ENCODE peak calls at places on chromosomes 4 and X, in four cellular contexts. W is sigmoid colon, S is GM23338, Q is tibial nerve. P is an unnamed sample. For H3K27me3, the result is how much of the 10 kb centered on the place peaks cover.

GRCh38 chr4:47525154-47525819 is 40.2 kb downstream of the ATP10D start:
- DNase-seq in W (peak), S (no peak), Q (no peak), P (no peak)

GRCh38 chr4:123896446-123897071 is 500.0 kb downstream of the SPRY1 start:
- DNase-seq in W (no peak), S (no peak), Q (no peak), P (no peak)

GRCh38 chrX:21974011-21974385 is 33.5 kb downstream of the SMS start:
- DNase-seq in W (no peak), S (no peak), Q (no peak), P (no peak)

GRCh38 chr4:155066871-155067270 is 141.6 kb upstream of the NPY2R start:
- DNase-seq in W (no peak), S (no peak), Q (no peak), P (no peak)

GRCh38 chr4:107258359-107258758 is 222.2 kb upstream of the DKK2 start:
- DNase-seq in W (no peak), S (no peak), Q (no peak), P (no peak)

GRCh38 chr4:138204507-138204906 is 37.6 kb downstream of the SLC7A11 start:
- DNase-seq in W (no peak), S (no peak), Q (no peak), P (no peak)

GRCh38 chrX:11267311-11267910 is 25.8 kb upstream of the AMELX start:
- DNase-seq in W (no peak), S (no peak), Q (no peak), P (no peak)

GRCh38 chr4:161525121-161525520 is 638.7 kb downstream of the FSTL5 start:
- DNase-seq in W (no peak), S (peak), Q (no peak), P (no peak)

GRCh38 chrX:57177070-57177469 is 39.9 kb upstream of the SPIN2A start:
- DNase-seq in W (no peak), S (peak), Q (no peak), P (no peak)

GRCh38 chr4:1240721-1241465 is 8.0 kb downstream of the CTBP1 start:
- DNase-seq in W (peak), S (no peak), Q (peak), P (no peak)

GRCh38 chr4:102116121-102116520 is 229.2 kb downstream of the SLC39A8 start:
- DNase-seq in W (no peak), S (no peak), Q (no peak), P (no peak)

GRCh38 chrX:148878371-148878770 is 378.0 kb downstream of the AFF2 start:
- DNase-seq in W (no peak), S (no peak), Q (no peak), P (no peak)

GRCh38 chr4:186144596-186145569 is 40.4 kb downstream of the FAM149A start:
- DNase-seq in W (peak), S (peak), Q (no peak), P (peak)

GRCh38 chrX:54494970-54495813 is 842 bp downstream of the FGD1 start:
- DNase-seq in W (no peak), S (peak), Q (no peak), P (no peak)

GRCh38 chr4:76690091-76690905 is 207.6 kb downstream of the SOWAHB start:
- DNase-seq in W (no peak), S (peak), Q (no peak), P (no peak)

GRCh38 chr4:154877110-154877760 is 96.2 kb downstream of the RBM46 start:
- DNase-seq in W (no peak), S (no peak), Q (no peak), P (no peak)

GRCh38 chr4:40149960-40150385 is 46.9 kb upstream of the RHOH start:
- DNase-seq in W (no peak), S (peak), Q (peak), P (peak)

GRCh38 chrX:48902776-48903175 is 5.0 kb downstream of the PQBP1 start:
- DNase-seq in W (no peak), S (no peak), Q (no peak), P (no peak)

GRCh38 chr4:101621120-101621519 is 169.4 kb upstream of the BANK1 start:
- DNase-seq in W (no peak), S (no peak), Q (no peak), P (no peak)

GRCh38 chr4:89263265-89263664 is 44.3 kb downstream of the GPRIN3 start:
- DNase-seq in W (no peak), S (peak), Q (no peak), P (no peak)

GRCh38 chrX:135489542-135489941 is 30.9 kb upstream of the INTS6L start:
- DNase-seq in W (no peak), S (no peak), Q (no peak), P (no peak)

GRCh38 chr4:105808459-105809041 is 86.7 kb upstream of the NPNT start:
- DNase-seq in W (no peak), S (no peak), Q (no peak), P (no peak)

GRCh38 chr4:177393236-177393635 is 49.0 kb downstream of the AGA start:
- DNase-seq in W (no peak), S (no peak), Q (no peak), P (no peak)

GRCh38 chr4:83212041-83212851 is 72.4 kb downstream of the COQ2 start:
- DNase-seq in W (no peak), S (no peak), Q (no peak), P (no peak)

GRCh38 chr4:66929748-66930147 is 615.6 kb downstream of the CENPC start:
- DNase-seq in W (no peak), S (no peak), Q (no peak), P (no peak)

GRCh38 chrX:129637217-129638109 is 17.3 kb downstream of the APLN start:
- DNase-seq in W (peak), S (peak), Q (peak), P (peak)

GRCh38 chr4:58611012-58611411 is 1500.8 kb upstream of the IGFBP7 start:
- DNase-seq in W (no peak), S (no peak), Q (no peak), P (no peak)

GRCh38 chr4:127642169-127642568 is 9.4 kb downstream of the INTU start:
- DNase-seq in W (no peak), S (no peak), Q (no peak), P (no peak)

GRCh38 chr4:56307423-56307822 is 79.9 kb downstream of the AASDH start:
- DNase-seq in W (no peak), S (no peak), Q (no peak), P (no peak)

GRCh38 chr4:89283226-89283974 is 24.2 kb downstream of the GPRIN3 start:
- DNase-seq in W (no peak), S (no peak), Q (no peak), P (no peak)

GRCh38 chr4:15682790-15683495 is 1.3 kb downstream of the FAM200B start:
- DNase-seq in W (no peak), S (no peak), Q (no peak), P (no peak)

GRCh38 chr4:186283311-186283710 is 17.3 kb downstream of the F11 start:
- DNase-seq in W (no peak), S (no peak), Q (no peak), P (no peak)

GRCh38 chrX:97597954-97598353 is 714.2 kb downstream of the RPA4 start:
- DNase-seq in W (no peak), S (peak), Q (no peak), P (no peak)

GRCh38 chr4:113452868-113453620 is 308.5 kb downstream of the CAMK2D start:
- DNase-seq in W (no peak), S (peak), Q (no peak), P (no peak)

GRCh38 chr4:157459789-157460188 is 239.3 kb downstream of the GRIA2 start:
- DNase-seq in W (no peak), S (no peak), Q (no peak), P (no peak)

GRCh38 chrX:107496786-107497185 is 47.3 kb downstream of the FRMPD3 start:
- DNase-seq in W (no peak), S (no peak), Q (no peak), P (no peak)

GRCh38 chrX:138128025-138128671 is 562.2 kb downstream of the ZIC3 start:
- DNase-seq in W (no peak), S (peak), Q (no peak), P (no peak)

GRCh38 chrX:133437771-133438170 is 22.5 kb upstream of the GPC4 start:
- DNase-seq in W (no peak), S (no peak), Q (no peak), P (no peak)

GRCh38 chrX:133444196-133444595 is 28.9 kb upstream of the GPC4 start:
- DNase-seq in W (no peak), S (no peak), Q (no peak), P (no peak)

GRCh38 chrX:133440797-133441163 is 25.5 kb upstream of the GPC4 start:
- DNase-seq in W (no peak), S (no peak), Q (no peak), P (no peak)

GRCh38 chrX:133437356-133437755 is 22.1 kb upstream of the GPC4 start:
- DNase-seq in W (no peak), S (peak), Q (no peak), P (no peak)

DNA sequence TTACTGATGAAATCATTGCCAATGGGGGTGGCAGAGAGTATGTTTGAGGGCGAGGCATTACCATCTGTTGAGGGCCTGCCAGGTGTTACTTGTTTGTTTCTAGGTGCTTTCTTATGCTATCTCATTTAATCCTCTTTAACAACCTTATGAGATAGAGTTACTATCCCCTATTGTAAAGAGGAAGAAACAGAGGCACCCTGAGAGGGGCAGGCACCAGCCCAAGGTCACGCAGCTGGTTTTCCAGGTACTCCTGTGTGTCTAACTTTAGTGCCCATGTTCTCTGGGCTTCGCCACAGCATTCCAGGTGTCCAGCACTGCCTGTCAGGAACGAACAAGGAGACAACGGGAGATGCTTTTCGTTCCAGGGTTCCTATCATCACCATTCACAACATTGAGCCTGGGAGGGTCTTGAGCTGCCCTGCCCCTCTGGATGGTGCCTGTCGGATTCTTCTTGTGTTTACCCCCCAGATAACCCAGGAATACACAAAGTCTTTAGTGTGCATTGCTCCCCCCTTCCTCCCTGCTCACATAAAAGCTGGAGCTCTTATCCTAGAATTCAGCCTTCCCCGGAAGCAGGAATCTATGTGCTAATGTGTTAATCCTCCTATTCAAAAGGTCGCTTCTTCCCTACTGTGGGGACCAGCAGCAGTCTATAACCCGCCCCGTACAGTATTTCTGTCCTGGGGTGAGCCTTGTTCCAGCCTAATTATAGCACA is 24.9 kb upstream of the GPC4 start:
- DNase-seq in W (no peak), S (peak), Q (no peak), P (no peak)
- H3K27me3 ChIP-seq in W (under half), S (under half), Q (under half), P (under half)

GRCh38 chr4:176139518-176139917 is 55.9 kb downstream of the SPATA4 start:
- DNase-seq in W (no peak), S (no peak), Q (no peak), P (no peak)

GRCh38 chr4:176137626-176138025 is 57.8 kb downstream of the SPATA4 start:
- DNase-seq in W (no peak), S (no peak), Q (no peak), P (no peak)

DNA sequence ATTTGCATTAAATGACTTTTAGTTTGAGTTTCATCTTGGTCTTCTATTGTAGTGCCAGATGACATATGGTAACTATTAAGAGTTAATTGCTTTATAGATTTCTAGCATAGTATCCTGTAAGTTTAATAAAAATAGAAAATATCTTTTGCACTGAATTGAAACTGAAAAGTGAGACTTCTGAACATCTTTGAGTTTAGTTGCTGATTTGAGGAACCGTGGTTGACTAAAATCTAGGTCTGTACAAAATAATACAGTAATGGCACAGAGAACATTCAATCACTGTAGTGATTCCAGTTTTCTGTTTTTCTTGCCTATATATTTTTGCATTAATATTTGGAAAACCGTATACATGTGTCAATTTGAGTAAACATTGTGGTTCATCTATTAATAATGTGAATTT is 60.7 kb downstream of the SPATA4 start:
- DNase-seq in W (no peak), S (no peak), Q (no peak), P (no peak)
- TF ChIP-seq CTCF in W (no peak), S (no peak), Q (no peak), P (no peak)

GRCh38 chrX:64850371-64851082 is 125.7 kb downstream of the ZC4H2 start:
- DNase-seq in W (no peak), S (no peak), Q (no peak), P (no peak)

DNA sequence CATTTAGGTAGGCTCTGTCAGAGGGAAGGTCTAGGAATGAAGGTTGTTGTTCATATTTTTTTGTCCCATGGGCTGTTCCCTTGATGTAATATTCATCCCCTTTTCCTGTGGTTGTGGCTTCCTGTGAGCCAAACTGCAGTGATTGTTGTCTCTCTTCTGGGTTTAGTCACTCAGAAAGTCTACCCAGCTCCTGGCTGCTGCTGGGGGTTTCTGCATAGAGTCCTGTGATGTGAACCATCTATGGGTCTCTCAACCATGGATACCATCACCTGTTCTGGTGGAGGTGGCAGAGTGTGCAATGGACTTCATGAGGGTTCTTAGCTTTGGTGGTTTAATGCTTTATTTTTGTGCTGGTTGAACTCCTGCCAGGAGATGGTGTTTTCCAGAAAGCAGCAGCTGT is 122.8 kb downstream of the ZC4H2 start:
- DNase-seq in W (no peak), S (no peak), Q (no peak), P (no peak)
- H3K27me3 ChIP-seq in W (under half), S (under half), Q (under half), P (under half)

GRCh38 chrX:44203791-44204190 is 139.7 kb downstream of the EFHC2 start:
- DNase-seq in W (no peak), S (peak), Q (no peak), P (no peak)
- TF ChIP-seq CTCF in W (no peak), S (peak), Q (no peak), P (no peak)